ENCODE peak calls at places on chromosomes 13 and 19, in five cellular contexts. A is A549, C is K562, R is H1, U is HepG2. Y is an unnamed sample.

GRCh38 chr13:27578121-27579030 is 42.0 kb downstream of the LNX2 start:
- DNase-seq in A (peak), C (no peak), R (no peak), U (no peak), Y (peak)

GRCh38 chr13:34464011-34464410 is 478.1 kb upstream of the NBEA start:
- DNase-seq in A (peak), C (no peak), R (no peak), U (no peak), Y (no peak)

GRCh38 chr19:14106840-14107239 is 10.7 kb downstream of the PRKACA start:
- DNase-seq in A (no peak), C (no peak), R (no peak), U (no peak), Y (no peak)

GRCh38 chr13:100673831-100674362 is 698 bp downstream of the TMTC4 start:
- DNase-seq in A (peak), C (peak), R (no peak), U (peak), Y (peak)

GRCh38 chr19:35181387-35181786 is 26.9 kb downstream of the FXYD5 start:
- DNase-seq in A (no peak), C (no peak), R (no peak), U (no peak), Y (no peak)

GRCh38 chr19:53915000-53915399 is 5.9 kb downstream of the CACNG7 start:
- DNase-seq in A (peak), C (peak), R (no peak), U (no peak), Y (no peak)

GRCh38 chr19:44951179-44952159 is 3.7 kb upstream of the CLPTM1 start:
- DNase-seq in A (peak), C (peak), R (no peak), U (peak), Y (peak)

GRCh38 chr13:101649490-101650126 is 197.1 kb downstream of the ITGBL1 start:
- DNase-seq in A (peak), C (no peak), R (no peak), U (no peak), Y (peak)

GRCh38 chr19:35533822-35534521 is 716 bp downstream of the GAPDHS start:
- DNase-seq in A (peak), C (no peak), R (no peak), U (peak), Y (peak)

GRCh38 chr19:36833430-36833829 is 4.8 kb downstream of the ZNF790 start:
- DNase-seq in A (no peak), C (no peak), R (no peak), U (no peak), Y (no peak)

GRCh38 chr13:47499358-47500150 is 501.5 kb downstream of the SUCLA2 start:
- DNase-seq in A (no peak), C (no peak), R (no peak), U (no peak), Y (peak)

GRCh38 chr13:37349916-37350315 is 244.5 kb upstream of the CSNK1A1L start:
- DNase-seq in A (no peak), C (no peak), R (no peak), U (no peak), Y (no peak)

GRCh38 chr19:38685666-38686529 is 38.4 kb downstream of the ACTN4 start:
- DNase-seq in A (peak), C (peak), R (no peak), U (peak), Y (peak)

GRCh38 chr13:31818236-31818635 is 78.9 kb downstream of the RXFP2 start:
- DNase-seq in A (no peak), C (no peak), R (no peak), U (no peak), Y (no peak)

GRCh38 chr13:99941911-99942310 is 29.7 kb downstream of the ZIC5 start:
- DNase-seq in A (no peak), C (no peak), R (no peak), U (no peak), Y (no peak)

GRCh38 chr13:51589793-51590192 is 5.5 kb downstream of the WDFY2 start:
- DNase-seq in A (no peak), C (no peak), R (no peak), U (no peak), Y (no peak)

GRCh38 chr19:39752795-39753194 is 15.0 kb upstream of the CLC start:
- DNase-seq in A (no peak), C (no peak), R (no peak), U (no peak), Y (no peak)

GRCh38 chr13:109331898-109332297 is 454.5 kb downstream of the IRS2 start:
- DNase-seq in A (no peak), C (no peak), R (no peak), U (no peak), Y (peak)
- TF ChIP-seq MAFK in A (no peak), C (no peak), R (no peak), U (no peak), Y (no peak)

GRCh38 chr19:4375620-4376228 is 24.6 kb downstream of the SH3GL1 start:
- DNase-seq in A (peak), C (peak), R (no peak), U (peak), Y (peak)
- TF ChIP-seq MAFK in A (no peak), C (peak), R (no peak), U (no peak), Y (no peak)

GRCh38 chr19:5212101-5212500 is 128.5 kb downstream of the PTPRS start:
- DNase-seq in A (no peak), C (no peak), R (no peak), U (no peak), Y (no peak)

GRCh38 chr19:5214371-5214770 is 126.2 kb downstream of the PTPRS start:
- DNase-seq in A (no peak), C (no peak), R (no peak), U (no peak), Y (no peak)

GRCh38 chr19:5213667-5214066 is 126.9 kb downstream of the PTPRS start:
- DNase-seq in A (no peak), C (no peak), R (no peak), U (no peak), Y (no peak)

GRCh38 chr19:5210556-5210955 is 130.1 kb downstream of the PTPRS start:
- DNase-seq in A (no peak), C (no peak), R (no peak), U (no peak), Y (no peak)

GRCh38 chr19:5211217-5211822 is 129.3 kb downstream of the PTPRS start:
- DNase-seq in A (no peak), C (no peak), R (no peak), U (no peak), Y (no peak)
- TF ChIP-seq MAFK in A (no peak), C (no peak), R (no peak), U (no peak), Y (no peak)

GRCh38 chr19:55443045-55443823 is at the start of gene SHISA7:
- DNase-seq in A (peak), C (peak), R (no peak), U (no peak), Y (no peak)

GRCh38 chr19:55441692-55442321 is 1.3 kb downstream of the SHISA7 start:
- DNase-seq in A (no peak), C (peak), R (no peak), U (no peak), Y (no peak)

GRCh38 chr19:55443824-55444719 is 972 bp upstream of the SHISA7 start:
- DNase-seq in A (no peak), C (peak), R (no peak), U (no peak), Y (no peak)

GRCh38 chr19:55441319-55441691 is 1.8 kb downstream of the SHISA7 start:
- DNase-seq in A (no peak), C (no peak), R (no peak), U (no peak), Y (no peak)

DNA sequence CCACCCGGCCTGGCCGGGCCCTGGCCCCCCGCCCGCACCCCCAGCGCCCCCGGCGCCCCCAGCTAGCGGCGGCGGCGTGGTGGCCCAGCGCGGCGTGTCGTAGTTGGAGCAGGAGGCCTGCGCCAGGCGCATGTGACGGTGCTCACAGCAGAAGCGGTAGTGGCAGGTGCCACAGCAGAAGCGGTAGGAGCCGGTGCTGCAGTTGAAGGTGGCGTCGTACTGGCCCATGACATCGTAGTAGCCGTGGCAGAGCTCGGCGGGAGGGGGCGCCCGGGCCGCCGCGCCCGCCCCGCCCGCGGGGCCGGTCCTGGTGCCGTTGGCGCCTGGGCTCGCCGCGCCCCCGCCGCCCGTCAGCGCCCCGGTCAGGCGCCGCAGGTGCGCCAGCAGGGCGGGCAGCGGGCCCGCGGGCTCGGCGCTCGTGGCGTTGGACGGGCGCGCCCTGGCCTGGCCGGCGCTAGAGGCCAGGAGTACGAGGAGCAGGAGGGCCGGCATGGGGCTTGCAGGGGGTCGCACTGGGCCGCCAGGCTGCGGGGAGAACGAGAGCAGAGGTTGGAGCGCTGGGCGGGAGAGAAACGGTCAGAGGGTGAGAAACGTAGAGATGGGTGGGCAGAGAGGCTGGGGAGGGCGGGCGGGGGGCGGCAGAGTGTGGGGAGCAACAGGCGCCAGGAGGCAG is 592 bp downstream of the SHISA7 start:
- DNase-seq in A (no peak), C (peak), R (no peak), U (no peak), Y (no peak)
- TF ChIP-seq MAFK in A (no peak), C (no peak), R (no peak), U (no peak), Y (no peak)

GRCh38 chr19:49581007-49581508 is at the start of gene PRRG2:
- DNase-seq in A (no peak), C (peak), R (no peak), U (no peak), Y (no peak)

GRCh38 chr19:49587227-49587626 is 3.8 kb upstream of the PRR12 start:
- DNase-seq in A (no peak), C (no peak), R (no peak), U (no peak), Y (no peak)

GRCh38 chr19:49583239-49583638 is 2.1 kb downstream of the PRRG2 start:
- DNase-seq in A (no peak), C (no peak), R (no peak), U (no peak), Y (no peak)

GRCh38 chr19:49588370-49589122 is 2.4 kb upstream of the PRR12 start:
- DNase-seq in A (no peak), C (no peak), R (no peak), U (no peak), Y (no peak)

GRCh38 chr19:49585023-49585422 is 3.9 kb downstream of the PRRG2 start:
- DNase-seq in A (no peak), C (no peak), R (no peak), U (no peak), Y (no peak)
- TF ChIP-seq MAFK in A (no peak), C (no peak), R (no peak), U (no peak), Y (no peak)